ENCODE peak calls at places on chromosome 9, in six cellular contexts. O is naive thymus-derived CD4-positive, alpha-beta T cell; D is fibroblast of lung; Y is psoas muscle; M is CD8-positive, alpha-beta memory T cell; C is mammary epithelial cell. N is an unnamed sample. For H3K27me3, the result is how much of the 10 kb centered on the place peaks cover.

GRCh38 chr9:4750021-4750673 is 9.1 kb upstream of the AK3 start:
- DNase-seq in Y (no peak), C (peak), D (peak), M (no peak), O (peak), N (no peak)

GRCh38 chr9:90801507-90802289 is at the start of gene SYK:
- DNase-seq in C (peak), Y (peak), O (no peak), D (no peak), M (no peak), N (peak)

GRCh38 chr9:129697956-129698757 is 32.7 kb downstream of the PRRX2 start:
- DNase-seq in M (no peak), Y (peak), C (no peak), O (no peak), D (no peak), N (no peak)

GRCh38 chr9:18274693-18275092 is 199.3 kb upstream of the ADAMTSL1 start:
- DNase-seq in D (peak), Y (no peak), M (no peak), O (no peak), C (peak), N (no peak)

GRCh38 chr9:130665029-130665430 is 636 bp downstream of the PRDM12 start:
- DNase-seq in Y (no peak), C (no peak), O (no peak), M (no peak), D (no peak), N (no peak)

GRCh38 chr9:88953401-88954029 is 37.8 kb upstream of the S1PR3 start:
- DNase-seq in Y (no peak), C (peak), O (no peak), D (peak), M (no peak), N (no peak)

GRCh38 chr9:6106576-6107339 is 91.3 kb upstream of the RANBP6 start:
- DNase-seq in M (no peak), Y (no peak), O (no peak), C (peak), D (peak), N (no peak)

GRCh38 chr9:15349892-15350761 is 43.1 kb upstream of the TTC39B start:
- DNase-seq in O (no peak), Y (no peak), M (no peak), D (peak), C (peak), N (no peak)

GRCh38 chr9:93576296-93577044 is at the start of gene PHF2:
- DNase-seq in O (peak), C (no peak), M (peak), Y (peak), D (no peak), N (peak)

GRCh38 chr9:108813951-108814601 is 41.7 kb downstream of the ACTL7B start:
- DNase-seq in M (no peak), C (peak), Y (no peak), D (peak), O (no peak), N (no peak)

GRCh38 chr9:126505697-126506346 is 107.9 kb upstream of the LMX1B start:
- DNase-seq in M (no peak), Y (no peak), C (no peak), D (no peak), O (no peak), N (no peak)

GRCh38 chr9:68669189-68669588 is 35.9 kb upstream of the PIP5K1B start:
- DNase-seq in O (no peak), C (no peak), M (no peak), Y (no peak), D (no peak), N (no peak)

GRCh38 chr9:7273575-7273974 is 515.8 kb downstream of the KDM4C start:
- DNase-seq in M (no peak), D (peak), Y (no peak), O (no peak), C (no peak), N (no peak)

GRCh38 chr9:136665704-136666363 is 3.1 kb downstream of the EGFL7 start:
- DNase-seq in M (no peak), Y (no peak), D (no peak), C (no peak), O (no peak), N (no peak)
- H3K27me3 ChIP-seq in M (under half), Y (under half), D (under half), C (under half), O (under half), N (under half)

GRCh38 chr9:113687680-113688371 is 188.3 kb upstream of the ZNF618 start:
- DNase-seq in Y (no peak), O (no peak), D (no peak), M (no peak), C (no peak), N (no peak)
- H3K4me3 ChIP-seq in Y (no peak), O (no peak), D (no peak), M (no peak), C (no peak), N (no peak)

GRCh38 chr9:124000784-124001444 is 10.7 kb upstream of the LHX2 start:
- DNase-seq in C (no peak), M (no peak), D (no peak), O (no peak), Y (no peak), N (no peak)
- H3K27me3 ChIP-seq in C (half or more), M (half or more), D (half or more), O (under half), Y (under half), N (under half)

GRCh38 chr9:79975471-79976316 is 403.9 kb downstream of the TLE4 start:
- DNase-seq in Y (peak), O (no peak), D (no peak), M (no peak), C (no peak), N (no peak)
- H3K4me3 ChIP-seq in Y (peak), O (no peak), D (no peak), M (no peak), C (no peak), N (no peak)

DNA sequence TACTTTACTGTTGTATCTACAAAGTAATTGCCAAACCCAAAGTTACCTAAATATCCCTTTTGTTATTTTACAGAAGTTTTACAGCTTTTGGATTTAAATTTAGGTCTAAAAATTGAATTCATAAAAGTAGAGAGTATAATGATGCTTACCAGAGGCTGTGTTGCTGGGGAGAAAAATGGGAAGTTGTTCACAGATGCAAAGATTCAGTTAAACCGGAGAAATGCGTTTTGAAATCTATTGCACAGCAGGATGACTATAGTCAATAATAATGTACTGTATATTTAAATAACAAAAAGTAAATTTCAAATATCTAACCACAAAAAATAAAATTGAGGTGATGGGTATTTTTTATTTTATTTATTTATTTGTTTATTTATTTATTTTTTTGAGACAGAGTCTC is 2.6 kb upstream of the ANKRD18A start:
- DNase-seq in C (no peak), O (no peak), M (no peak), Y (no peak), D (no peak), N (no peak)
- H3K27me3 ChIP-seq in C (under half), O (under half), M (under half), Y (under half), D (under half), N (under half)

GRCh38 chr9:19788614-19789271 is at the start of gene SLC24A2:
- DNase-seq in M (no peak), D (no peak), O (no peak), Y (no peak), C (peak), N (peak)
- H3K4me3 ChIP-seq in M (no peak), D (no peak), O (no peak), Y (no peak), C (no peak), N (no peak)

DNA sequence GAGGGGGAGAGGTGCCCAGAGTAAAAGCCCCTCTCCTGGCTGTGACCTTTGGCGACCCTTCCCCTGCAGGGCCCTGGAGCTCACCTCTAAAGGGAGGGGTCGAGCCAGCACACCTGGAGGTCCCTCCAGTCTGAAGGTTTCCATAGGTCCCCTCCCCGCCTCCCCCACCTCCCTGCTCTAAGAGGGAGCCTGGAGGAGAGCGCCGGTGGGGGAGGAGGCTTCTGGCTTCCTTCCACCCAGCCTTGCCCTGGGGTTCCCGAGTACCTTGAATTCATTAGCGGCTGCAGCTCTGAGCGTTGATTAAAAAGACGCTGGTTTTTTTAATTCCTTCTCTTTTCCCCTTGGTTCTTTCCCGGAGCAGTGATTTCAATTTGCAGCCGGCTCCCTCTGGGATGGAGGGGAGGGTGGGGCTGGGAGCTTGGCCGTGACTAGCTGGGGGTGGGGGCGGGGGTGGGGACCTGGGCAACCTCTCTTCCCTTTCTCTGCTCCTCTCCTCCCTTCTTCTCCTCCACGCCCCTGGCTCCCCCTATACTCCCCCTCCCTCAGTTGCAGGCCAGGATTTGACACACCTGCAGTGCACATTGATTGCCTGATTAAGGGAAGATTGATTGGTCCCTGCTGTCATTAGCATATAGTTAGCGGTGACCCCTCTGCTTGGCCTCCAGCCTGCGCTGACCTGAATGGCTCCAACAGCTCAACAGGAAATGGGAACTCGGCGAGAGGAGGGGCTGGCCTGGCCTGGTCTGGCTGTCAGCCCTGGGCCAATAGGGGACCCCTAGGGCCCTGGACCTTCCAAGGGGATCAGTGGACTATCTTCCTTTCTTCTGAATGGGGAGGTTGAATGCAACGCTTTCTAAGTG is 67.5 kb upstream of the RAPGEF1 start:
- DNase-seq in M (no peak), O (no peak), Y (no peak), D (no peak), C (no peak), N (no peak)
- H3K27me3 ChIP-seq in M (under half), O (under half), Y (under half), D (under half), C (under half), N (under half)

GRCh38 chr9:83060557-83060956 is 2.4 kb downstream of the RASEF start:
- DNase-seq in O (no peak), D (no peak), Y (no peak), C (peak), M (no peak), N (no peak)
- H3K4me3 ChIP-seq in O (no peak), D (no peak), Y (no peak), C (no peak), M (no peak), N (no peak)

DNA sequence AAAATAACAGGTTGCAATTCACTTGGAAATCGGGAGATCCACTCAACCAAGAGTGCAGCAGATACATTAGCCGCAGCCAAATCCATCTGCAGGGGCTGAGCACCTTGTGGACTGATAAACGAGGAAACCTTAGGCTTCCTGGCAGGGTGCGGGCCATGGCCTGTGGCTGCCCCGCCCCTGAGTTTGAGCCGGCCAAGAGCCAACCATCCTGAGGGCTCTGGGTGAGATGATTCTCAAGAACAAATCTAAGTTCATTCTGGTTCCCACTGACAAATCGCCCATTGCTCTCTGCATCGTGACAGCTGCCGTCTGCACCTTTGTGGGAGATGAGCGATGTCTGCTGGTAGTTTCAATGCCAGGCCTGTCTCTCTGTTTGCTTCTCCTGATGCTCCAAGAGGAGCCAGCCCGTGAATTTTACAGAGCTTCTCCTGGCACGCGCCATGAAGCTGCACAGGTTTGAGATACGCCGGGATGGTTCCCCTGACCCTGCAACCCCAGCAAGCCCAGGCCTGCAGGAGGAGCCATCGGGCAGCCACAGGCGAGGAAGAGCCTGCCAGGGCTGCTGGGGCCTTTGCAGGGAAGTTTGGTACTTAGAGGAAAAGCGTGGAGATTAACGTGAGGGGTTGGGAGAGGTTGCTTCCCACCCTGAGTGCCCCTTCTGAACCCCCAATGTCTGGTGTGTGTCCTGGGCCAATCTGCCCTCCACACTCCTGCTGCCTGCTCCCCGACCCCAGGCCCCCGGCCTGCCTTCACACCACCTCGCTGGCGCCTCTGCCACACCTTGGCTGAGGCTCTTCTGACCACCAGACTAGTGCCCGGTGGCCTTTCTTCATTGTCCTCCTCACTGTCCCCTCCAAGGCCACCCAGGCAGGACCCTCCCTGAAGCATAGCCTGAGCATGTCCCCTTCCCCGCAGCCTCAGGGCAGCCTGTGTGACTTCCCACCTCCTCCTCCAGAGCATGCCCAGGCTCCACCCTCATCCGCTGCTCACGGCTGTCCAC is 154.2 kb downstream of the OLFM1 start:
- DNase-seq in D (no peak), Y (peak), M (no peak), O (no peak), C (no peak), N (no peak)
- H3K27me3 ChIP-seq in D (under half), Y (under half), M (under half), O (under half), C (under half), N (under half)